ENCODE peak calls at places on chromosomes 16 and 17, in nine cellular contexts. R, T, P, D, A, O, N, Z and S are unnamed samples. For H3K27me3, the result is how much of the 10 kb centered on the place peaks cover.

GRCh38 chr17:7445011-7445927 is at the start of gene CHRNB1:
- DNase-seq in R (peak), N (peak), A (peak), T (peak), D (peak), Z (peak), P (no peak), O (peak), S (no peak)

GRCh38 chr16:14020141-14020540 is 51.0 kb upstream of the MRTFB start:
- DNase-seq in A (no peak), N (no peak), O (no peak), Z (no peak), R (no peak), D (no peak), P (no peak), T (no peak), S (no peak)

GRCh38 chr16:48136547-48137360 is 19.0 kb downstream of the ABCC12 start:
- DNase-seq in D (no peak), O (no peak), A (no peak), Z (no peak), T (no peak), P (no peak), N (no peak), R (no peak), S (no peak)

GRCh38 chr17:82528484-82529265 is 9.1 kb downstream of the FOXK2 start:
- DNase-seq in P (no peak), T (peak), N (peak), D (no peak), Z (peak), A (peak), R (peak), O (peak), S (no peak)

GRCh38 chr17:51651513-51652298 is 391.4 kb downstream of the UTP18 start:
- DNase-seq in D (no peak), P (no peak), A (no peak), Z (no peak), O (no peak), N (no peak), T (no peak), R (no peak), S (no peak)

GRCh38 chr16:75456971-75457370 is 7.5 kb downstream of the TMEM170A start:
- DNase-seq in N (no peak), T (no peak), R (no peak), O (no peak), Z (no peak), P (no peak), D (no peak), A (no peak), S (no peak)

GRCh38 chr16:28087675-28088285 is 24.3 kb upstream of the GSG1L start:
- DNase-seq in R (no peak), Z (no peak), N (no peak), O (no peak), A (no peak), T (no peak), D (no peak), P (no peak), S (no peak)

GRCh38 chr16:67936124-67936875 is at the start of gene PSMB10:
- DNase-seq in A (no peak), Z (no peak), D (no peak), O (no peak), N (peak), P (peak), R (peak), T (peak), S (no peak)

GRCh38 chr16:69150146-69150865 is 17.9 kb downstream of the UTP4 start:
- DNase-seq in A (peak), Z (no peak), D (peak), O (peak), R (peak), N (no peak), P (no peak), T (peak), S (peak)

GRCh38 chr17:18237461-18237860 is 12.0 kb downstream of the LLGL1 start:
- DNase-seq in D (no peak), N (no peak), Z (no peak), R (no peak), P (no peak), T (no peak), O (no peak), A (no peak), S (no peak)

GRCh38 chr17:2125013-2125535 is 70.2 kb downstream of the HIC1 start:
- DNase-seq in N (no peak), R (no peak), P (no peak), A (no peak), D (no peak), Z (no peak), T (no peak), O (no peak), S (no peak)

GRCh38 chr16:73605309-73605708 is 557.4 kb upstream of the ZFHX3 start:
- DNase-seq in R (no peak), A (no peak), D (no peak), O (no peak), T (no peak), Z (no peak), P (no peak), N (no peak), S (no peak)

GRCh38 chr17:81995463-81996231 is 18.2 kb downstream of the ASPSCR1 start:
- DNase-seq in D (no peak), N (peak), A (no peak), Z (no peak), O (no peak), R (no peak), T (no peak), P (no peak), S (no peak)

GRCh38 chr16:9328386-9328785 is 236.9 kb downstream of the HAPSTR1 start:
- DNase-seq in T (no peak), R (no peak), P (no peak), N (no peak), Z (no peak), D (no peak), A (peak), O (no peak), S (no peak)

GRCh38 chr17:39240631-39241030 is 14.9 kb upstream of the STAC2 start:
- DNase-seq in R (no peak), A (no peak), P (no peak), Z (no peak), O (no peak), D (no peak), N (no peak), T (no peak), S (no peak)

GRCh38 chr17:35801583-35802224 is 6.3 kb upstream of the MMP28 start:
- DNase-seq in D (peak), P (no peak), Z (peak), O (peak), R (peak), A (peak), T (peak), N (peak), S (peak)

GRCh38 chr17:73957564-73957963 is 245.9 kb upstream of the RPL38 start:
- DNase-seq in P (no peak), O (peak), D (no peak), Z (no peak), T (no peak), A (peak), N (no peak), R (no peak), S (no peak)

DNA sequence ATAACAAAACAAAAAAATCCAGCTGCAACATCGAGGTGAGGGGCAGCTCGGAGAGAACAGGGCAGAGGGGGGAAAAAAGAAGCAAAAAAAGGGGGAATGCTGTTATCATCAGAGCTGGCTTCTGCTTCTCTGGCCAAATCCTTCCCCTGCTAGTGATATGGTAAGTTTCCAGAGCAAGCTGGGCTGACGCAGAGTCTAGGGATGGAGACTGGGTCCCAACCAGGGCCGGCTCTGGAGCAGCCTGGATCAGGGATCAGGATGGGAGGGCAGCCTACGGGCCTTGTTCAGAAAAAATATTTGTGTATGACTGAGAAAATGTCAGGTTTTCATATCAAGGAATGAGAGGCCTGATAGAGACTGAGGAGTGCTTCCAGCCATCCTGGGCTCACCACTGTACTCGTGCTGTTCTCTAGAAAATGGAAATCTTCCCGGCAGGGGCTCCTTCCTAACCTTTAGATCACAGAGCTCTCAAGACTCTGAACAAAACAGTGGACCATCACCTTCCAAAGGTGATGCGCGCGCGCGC is 726 bp upstream of the C1QTNF1 start:
- DNase-seq in P (no peak), D (no peak), R (no peak), O (peak), Z (no peak), A (no peak), T (peak), N (peak), S (no peak)
- H3K4me3 ChIP-seq in P (peak), D (no peak), R (no peak), O (no peak), Z (peak), A (no peak), T (no peak), N (peak), S (no peak)

GRCh38 chr16:84080813-84081212 is 35.9 kb downstream of the MBTPS1 start:
- DNase-seq in O (no peak), P (no peak), R (no peak), N (no peak), T (no peak), D (no peak), A (no peak), Z (no peak), S (no peak)

GRCh38 chr16:84082110-84082509 is 34.6 kb downstream of the MBTPS1 start:
- DNase-seq in T (no peak), P (no peak), Z (no peak), O (no peak), D (no peak), N (no peak), R (no peak), A (no peak), S (no peak)

GRCh38 chr16:84079664-84080063 is 37.1 kb upstream of the SLC38A8 start:
- DNase-seq in D (no peak), P (no peak), Z (no peak), N (no peak), T (no peak), R (no peak), A (no peak), O (no peak), S (no peak)

GRCh38 chr16:84081446-84081989 is 35.2 kb downstream of the MBTPS1 start:
- DNase-seq in A (no peak), T (no peak), P (no peak), D (no peak), R (no peak), N (no peak), O (no peak), Z (no peak), S (no peak)

DNA sequence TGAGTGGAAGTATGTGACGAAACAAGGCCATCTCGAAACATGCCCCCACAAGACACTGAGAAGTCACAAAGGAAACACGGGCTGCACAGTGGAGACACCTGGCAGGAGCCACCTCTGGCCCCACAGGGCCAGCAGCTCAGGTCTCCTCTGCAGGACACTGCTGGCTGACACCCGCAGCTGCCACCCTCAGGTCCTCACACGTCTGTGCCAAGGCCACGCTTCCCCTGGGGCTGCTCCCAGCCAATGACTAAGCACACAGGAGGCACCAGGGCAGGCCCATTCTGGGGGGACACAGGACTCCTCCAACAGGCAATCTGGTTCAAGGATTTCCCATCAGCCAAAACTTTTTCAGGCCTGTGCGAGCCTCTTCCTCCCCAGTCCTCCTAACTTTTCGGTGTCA is 36.4 kb downstream of the MBTPS1 start:
- DNase-seq in D (no peak), A (no peak), P (no peak), Z (no peak), R (no peak), N (peak), T (no peak), O (no peak), S (no peak)
- H3K27me3 ChIP-seq in D (under half), A (under half), P (under half), Z (under half), R (under half), N (under half), T (under half), O (under half), S (under half)

GRCh38 chr17:4540224-4541040 is 14.8 kb downstream of the MYBBP1A start:
- DNase-seq in R (peak), D (no peak), Z (no peak), T (peak), O (no peak), A (peak), N (no peak), P (no peak), S (no peak)

GRCh38 chr17:4541041-4541327 is 14.2 kb downstream of the MYBBP1A start:
- DNase-seq in N (peak), Z (no peak), R (no peak), P (no peak), T (no peak), O (no peak), D (no peak), A (no peak), S (no peak)

GRCh38 chr17:4542726-4543191 is 12.4 kb downstream of the MYBBP1A start:
- DNase-seq in N (no peak), Z (no peak), O (no peak), P (no peak), R (peak), T (peak), D (no peak), A (no peak), S (no peak)

GRCh38 chr17:4542003-4542725 is 13.0 kb downstream of the MYBBP1A start:
- DNase-seq in Z (no peak), N (no peak), T (peak), R (no peak), P (no peak), A (no peak), D (no peak), O (no peak), S (no peak)

DNA sequence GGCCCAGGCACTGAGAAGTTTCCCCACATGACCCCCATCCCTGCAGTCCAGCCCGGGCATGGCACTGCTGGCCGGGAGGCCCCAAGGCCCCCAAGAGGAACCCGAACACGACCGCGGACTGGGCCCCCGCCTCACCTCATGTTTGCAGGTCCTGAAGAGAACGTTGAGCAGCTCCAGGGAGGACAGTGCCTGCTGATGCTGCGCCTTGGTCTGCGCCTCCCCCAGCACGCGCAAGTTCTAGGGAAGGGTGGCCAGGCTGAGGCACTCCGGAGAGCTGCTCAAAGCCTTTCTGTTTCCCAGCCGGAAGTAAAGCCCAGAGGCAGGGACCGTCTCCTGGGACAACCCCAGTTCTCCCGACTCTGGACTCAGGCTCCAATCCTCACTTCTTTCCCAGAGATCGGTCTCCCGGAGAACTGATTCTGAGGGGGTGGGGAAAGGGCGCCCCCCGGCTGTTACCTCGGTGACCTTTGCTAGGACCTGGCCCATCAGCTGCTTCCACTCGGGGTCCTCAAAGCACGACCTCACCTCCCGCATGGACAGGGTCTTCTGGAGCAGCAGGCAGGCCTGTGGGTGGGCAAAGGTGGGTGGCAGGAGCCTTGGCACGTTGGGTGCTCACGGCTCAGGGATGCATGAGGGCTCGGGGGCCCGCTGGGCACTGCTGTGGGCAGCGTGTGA is 13.7 kb downstream of the MYBBP1A start:
- DNase-seq in T (peak), N (peak), P (no peak), D (no peak), Z (no peak), A (no peak), O (no peak), R (no peak), S (no peak)
- H3K27ac ChIP-seq in T (peak), N (peak), P (peak), D (no peak), Z (peak), A (no peak), O (peak), R (peak), S (no peak)

GRCh38 chr16:88936008-88936912 is 40.7 kb downstream of the CBFA2T3 start:
- DNase-seq in R (no peak), A (peak), D (no peak), Z (no peak), T (peak), N (no peak), O (peak), P (no peak), S (no peak)

GRCh38 chr16:88939814-88940195 is 37.2 kb downstream of the CBFA2T3 start:
- DNase-seq in T (peak), Z (no peak), O (no peak), P (no peak), R (no peak), D (no peak), A (no peak), N (peak), S (no peak)

GRCh38 chr16:88938933-88939813 is 37.8 kb downstream of the CBFA2T3 start:
- DNase-seq in R (no peak), P (no peak), O (no peak), D (no peak), Z (no peak), A (no peak), N (no peak), T (no peak), S (no peak)

GRCh38 chr16:88936913-88937666 is 39.9 kb downstream of the CBFA2T3 start:
- DNase-seq in R (no peak), A (no peak), D (no peak), T (no peak), O (no peak), P (no peak), Z (no peak), N (no peak), S (no peak)

DNA sequence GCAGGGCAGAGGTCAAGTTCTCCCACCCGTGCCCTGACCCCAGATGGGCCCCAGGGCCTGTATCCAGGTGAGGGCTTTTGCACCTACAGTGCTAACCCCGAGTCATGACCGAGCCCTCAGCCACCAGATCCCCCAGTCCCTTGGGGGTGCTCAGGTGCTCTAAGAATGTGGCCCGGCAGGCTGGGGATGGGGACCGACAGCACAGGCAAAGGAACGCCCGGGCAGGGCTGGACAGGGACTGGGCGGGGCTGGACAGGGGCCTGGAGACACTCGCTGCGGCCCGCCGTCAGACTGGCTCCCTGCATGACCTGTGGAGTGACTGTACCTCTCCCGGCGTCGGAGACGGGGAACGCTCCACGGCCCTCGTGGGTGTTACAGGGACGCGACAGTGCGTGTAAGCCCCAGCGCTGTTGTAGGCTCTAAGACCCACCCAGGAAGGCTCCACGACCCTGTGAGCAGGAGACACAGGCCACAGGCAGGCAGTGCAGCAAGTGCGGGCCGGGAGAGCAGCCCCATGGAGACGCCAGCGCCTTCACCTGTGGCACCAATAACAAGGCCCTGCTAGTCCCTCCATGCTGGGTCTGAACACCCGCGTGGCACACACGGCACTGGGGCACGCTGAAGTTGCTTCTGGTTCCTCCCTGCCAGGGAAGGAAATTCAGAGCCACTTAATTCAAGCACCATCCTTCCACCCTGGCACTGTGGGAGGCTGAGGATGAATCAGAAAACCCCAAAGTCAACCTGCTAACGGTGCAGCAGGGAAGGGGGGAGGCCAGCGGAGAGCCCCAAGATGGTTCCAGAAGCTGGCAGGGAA is 38.7 kb downstream of the CBFA2T3 start:
- DNase-seq in Z (no peak), T (no peak), D (no peak), N (no peak), O (no peak), A (no peak), P (no peak), R (no peak), S (no peak)
- H3K4me3 ChIP-seq in Z (peak), T (no peak), D (no peak), N (peak), O (no peak), A (no peak), P (no peak), R (peak), S (no peak)

DNA sequence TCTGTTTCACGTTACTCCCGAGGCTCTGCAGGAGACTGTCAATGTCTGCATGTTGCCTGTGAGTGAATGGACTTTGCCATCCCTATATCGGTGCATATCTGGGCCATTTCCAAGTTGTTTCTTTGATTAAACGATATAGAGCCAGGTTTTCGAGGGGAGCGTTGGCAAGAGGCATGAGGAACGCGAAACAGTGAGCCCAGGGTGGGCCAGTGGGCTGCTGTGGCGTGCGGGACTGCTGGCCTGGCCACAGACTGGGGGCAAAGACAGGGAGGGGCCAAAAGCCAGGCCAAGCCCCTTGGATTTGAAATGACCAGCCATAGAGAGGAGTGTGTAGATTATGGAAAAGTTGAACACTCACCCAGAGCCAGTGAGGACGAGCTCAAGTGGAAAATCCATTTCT is 3.5 kb downstream of the CRHR1 start:
- DNase-seq in O (no peak), T (no peak), D (no peak), Z (no peak), P (no peak), A (peak), N (no peak), R (no peak), S (no peak)
- H3K27me3 ChIP-seq in O (half or more), T (under half), D (under half), Z (under half), P (under half), A (under half), N (half or more), R (half or more), S (under half)

DNA sequence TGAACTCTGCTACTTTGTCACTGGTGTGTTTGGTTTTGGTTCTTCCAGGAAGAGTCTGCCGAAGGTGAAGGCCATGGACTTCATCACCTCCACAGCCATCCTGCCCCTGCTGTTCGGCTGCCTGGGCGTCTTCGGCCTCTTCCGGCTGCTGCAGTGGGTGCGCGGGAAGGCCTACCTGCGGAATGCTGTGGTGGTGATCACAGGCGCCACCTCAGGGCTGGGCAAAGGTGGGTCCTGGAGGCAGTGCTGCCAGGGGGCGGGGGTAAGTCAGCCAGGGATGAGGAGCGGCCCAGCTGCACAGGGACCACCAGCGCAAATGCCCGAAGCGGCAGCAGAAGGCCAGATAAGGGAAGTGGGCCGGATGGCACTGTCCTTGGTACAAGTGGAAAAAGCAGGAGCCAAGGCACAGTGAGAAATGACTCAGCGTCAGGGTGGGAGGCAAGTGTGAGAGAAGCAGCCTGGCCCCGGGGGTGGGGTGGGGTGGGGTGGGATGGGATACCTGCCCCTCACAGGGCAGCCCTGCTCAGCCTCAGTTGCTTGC is 41.9 kb downstream of the TMEM11 start:
- DNase-seq in O (no peak), Z (no peak), A (no peak), R (no peak), P (no peak), N (no peak), D (no peak), T (no peak), S (no peak)
- H3K27ac ChIP-seq in O (no peak), Z (peak), A (no peak), R (no peak), P (no peak), N (peak), D (no peak), T (no peak), S (no peak)